ENCODE peak calls at places on chromosomes 3 and 15, in four cellular contexts. Z, L, K and S are unnamed samples.

GRCh38 chr3:145035682-145036081 is 1064.1 kb downstream of the DIPK2A start:
- DNase-seq in Z (no peak), L (no peak), K (no peak), S (no peak)

GRCh38 chr3:56111651-56112250 is 356.5 kb downstream of the ERC2 start:
- DNase-seq in Z (no peak), L (no peak), K (no peak), S (no peak)

GRCh38 chr3:196220991-196221390 is 4.7 kb downstream of the SLC51A start:
- DNase-seq in Z (no peak), L (no peak), K (no peak), S (no peak)

GRCh38 chr15:83654379-83655236 is 685 bp downstream of the ADAMTSL3 start:
- DNase-seq in Z (no peak), L (peak), K (peak), S (no peak)

GRCh38 chr3:182259579-182259978 is 533.7 kb upstream of the ATP11B start:
- DNase-seq in Z (peak), L (peak), K (peak), S (peak)

GRCh38 chr3:55965776-55966175 is 478.7 kb upstream of the WNT5A start:
- DNase-seq in Z (no peak), L (no peak), K (no peak), S (no peak)

GRCh38 chr3:159627229-159627628 is 361.4 kb upstream of the IL12A start:
- DNase-seq in Z (no peak), L (no peak), K (no peak), S (peak)

GRCh38 chr15:58517252-58517681 is 85.5 kb downstream of the LIPC start:
- DNase-seq in Z (no peak), L (no peak), K (no peak), S (no peak)

GRCh38 chr3:129021140-129021551 is 20.0 kb downstream of the EFCC1 start:
- DNase-seq in Z (no peak), L (no peak), K (no peak), S (peak)

GRCh38 chr3:31407665-31408064 is 125.1 kb upstream of the STT3B start:
- DNase-seq in Z (peak), L (no peak), K (no peak), S (peak)

GRCh38 chr3:195169011-195169410 is 101.9 kb downstream of the XXYLT1 start:
- DNase-seq in Z (no peak), L (no peak), K (no peak), S (no peak)

GRCh38 chr3:73029321-73029796 is 32.1 kb upstream of the EBLN2 start:
- DNase-seq in Z (peak), L (no peak), K (peak), S (peak)

GRCh38 chr15:57138260-57138895 is 219.9 kb downstream of the TCF12 start:
- DNase-seq in Z (peak), L (peak), K (peak), S (peak)

GRCh38 chr3:124707667-124708066 is 22.6 kb upstream of the UMPS start:
- DNase-seq in Z (peak), L (no peak), K (peak), S (peak)

GRCh38 chr15:41493902-41494189 is 172 bp downstream of the ITPKA start:
- DNase-seq in Z (no peak), L (no peak), K (no peak), S (no peak)